ENCODE peak calls at places on chromosomes 5 and 9, in nine cellular contexts. One of them, this sample, is unnamed.

GRCh38 chr5:71969464-71969863 is 137.8 kb upstream of the MAP1B start:
- DNase-seq in NCI-H187: no peak
- DNase-seq in RPMI8226: no peak
- DNase-seq in activated CD8-positive, alpha-beta memory T cell treated with anti-CD3 and anti-CD28 coated beads for 4 hours: no peak
- DNase-seq in lower lobe of right lung: no peak
- DNase-seq in B cell: no peak
- DNase-seq in NCI-H460: no peak
- DNase-seq in RPMI7951: no peak
- DNase-seq in MV-4-11: no peak
- DNase-seq in this sample: no peak

GRCh38 chr5:124702442-124703024 is 43.9 kb downstream of the ZNF608 start:
- DNase-seq in NCI-H187: no peak
- DNase-seq in RPMI8226: no peak
- DNase-seq in activated CD8-positive, alpha-beta memory T cell treated with anti-CD3 and anti-CD28 coated beads for 4 hours: no peak
- DNase-seq in lower lobe of right lung: no peak
- DNase-seq in B cell: peak; percentile 27
- DNase-seq in NCI-H460: no peak
- DNase-seq in RPMI7951: no peak
- DNase-seq in MV-4-11: peak; percentile 20
- DNase-seq in this sample: no peak

GRCh38 chr9:73640971-73641370 is 489.3 kb downstream of the ANXA1 start:
- DNase-seq in NCI-H187: no peak
- DNase-seq in RPMI8226: peak; percentile 5
- DNase-seq in activated CD8-positive, alpha-beta memory T cell treated with anti-CD3 and anti-CD28 coated beads for 4 hours: no peak
- DNase-seq in lower lobe of right lung: no peak
- DNase-seq in B cell: no peak
- DNase-seq in NCI-H460: no peak
- DNase-seq in RPMI7951: no peak
- DNase-seq in MV-4-11: no peak
- DNase-seq in this sample: no peak

GRCh38 chr9:129676970-129677369 is 11.5 kb downstream of the PRRX2 start:
- DNase-seq in NCI-H187: no peak
- DNase-seq in RPMI8226: no peak
- DNase-seq in activated CD8-positive, alpha-beta memory T cell treated with anti-CD3 and anti-CD28 coated beads for 4 hours: no peak
- DNase-seq in lower lobe of right lung: no peak
- DNase-seq in B cell: no peak
- DNase-seq in NCI-H460: peak; percentile 47
- DNase-seq in RPMI7951: no peak
- DNase-seq in MV-4-11: no peak
- DNase-seq in this sample: no peak

GRCh38 chr9:127555830-127556820 is 56.0 kb upstream of the STXBP1 start:
- DNase-seq in NCI-H187: no peak
- DNase-seq in RPMI8226: no peak
- DNase-seq in activated CD8-positive, alpha-beta memory T cell treated with anti-CD3 and anti-CD28 coated beads for 4 hours: peak; percentile 35
- DNase-seq in lower lobe of right lung: peak; percentile 82
- DNase-seq in B cell: peak; percentile 56
- DNase-seq in NCI-H460: peak; percentile 86
- DNase-seq in RPMI7951: peak; percentile 99
- DNase-seq in MV-4-11: peak; percentile 96
- DNase-seq in this sample: peak; percentile 95

GRCh38 chr9:37801287-37801850 is 772 bp downstream of the DCAF10 start:
- DNase-seq in NCI-H187: no peak
- DNase-seq in RPMI8226: peak; percentile 28
- DNase-seq in activated CD8-positive, alpha-beta memory T cell treated with anti-CD3 and anti-CD28 coated beads for 4 hours: no peak
- DNase-seq in lower lobe of right lung: peak; percentile 69
- DNase-seq in B cell: no peak
- DNase-seq in NCI-H460: no peak
- DNase-seq in RPMI7951: peak; percentile 13
- DNase-seq in MV-4-11: no peak
- DNase-seq in this sample: peak; percentile 29

GRCh38 chr5:151157426-151158286 is at the start of gene ANXA6:
- DNase-seq in NCI-H187: peak; percentile 44
- DNase-seq in RPMI8226: peak; percentile 38
- DNase-seq in activated CD8-positive, alpha-beta memory T cell treated with anti-CD3 and anti-CD28 coated beads for 4 hours: no peak
- DNase-seq in lower lobe of right lung: peak; percentile 92
- DNase-seq in B cell: peak; percentile 75
- DNase-seq in NCI-H460: peak; percentile 74
- DNase-seq in RPMI7951: peak; percentile 85
- DNase-seq in MV-4-11: peak; percentile 54
- DNase-seq in this sample: peak; percentile 81

GRCh38 chr9:7300484-7300883 is 499.1 kb downstream of the DMAC1 start:
- DNase-seq in NCI-H187: no peak
- DNase-seq in RPMI8226: no peak
- DNase-seq in activated CD8-positive, alpha-beta memory T cell treated with anti-CD3 and anti-CD28 coated beads for 4 hours: no peak
- DNase-seq in lower lobe of right lung: no peak
- DNase-seq in B cell: no peak
- DNase-seq in NCI-H460: no peak
- DNase-seq in RPMI7951: no peak
- DNase-seq in MV-4-11: no peak
- DNase-seq in this sample: no peak

GRCh38 chr9:69583641-69584234 is 88.4 kb downstream of the APBA1 start:
- DNase-seq in NCI-H187: no peak
- DNase-seq in RPMI8226: no peak
- DNase-seq in activated CD8-positive, alpha-beta memory T cell treated with anti-CD3 and anti-CD28 coated beads for 4 hours: no peak
- DNase-seq in lower lobe of right lung: no peak
- DNase-seq in B cell: no peak
- DNase-seq in NCI-H460: no peak
- DNase-seq in RPMI7951: no peak
- DNase-seq in MV-4-11: no peak
- DNase-seq in this sample: no peak